ENCODE peak calls at places on chromosomes 1 and 21, in five cellular contexts. M is foreskin fibroblast, I is T-cell, U is GM18507, K is LHCN-M2. T is an unnamed sample.

GRCh38 chr1:204087893-204088528 is 15.1 kb downstream of the SOX13 start:
- DNase-seq in M (no peak), I (no peak), U (no peak), K (no peak), T (no peak)

GRCh38 chr1:207654320-207654719 is 9.4 kb downstream of the CR1L start:
- DNase-seq in M (no peak), I (no peak), U (no peak), K (no peak), T (no peak)

GRCh38 chr1:47664356-47664755 is 226.5 kb downstream of the FOXD2 start:
- DNase-seq in M (no peak), I (no peak), U (no peak), K (no peak), T (no peak)

GRCh38 chr1:170296642-170297041 is 150.9 kb downstream of the NTMT2 start:
- DNase-seq in M (no peak), I (no peak), U (no peak), K (peak), T (no peak)

GRCh38 chr21:17738171-17738953 is 80.8 kb downstream of the C21orf91 start:
- DNase-seq in M (no peak), I (no peak), U (no peak), K (no peak), T (no peak)

GRCh38 chr1:201756411-201756810 is 72.5 kb upstream of the IPO9 start:
- DNase-seq in M (peak), I (no peak), U (no peak), K (peak), T (no peak)

GRCh38 chr1:12542596-12543592 is 75.1 kb downstream of the DHRS3 start:
- DNase-seq in M (no peak), I (no peak), U (no peak), K (no peak), T (no peak)

GRCh38 chr1:92425617-92426016 is 61.1 kb downstream of the GFI1 start:
- DNase-seq in M (no peak), I (no peak), U (no peak), K (no peak), T (no peak)

GRCh38 chr1:169271094-169271493 is 96.5 kb downstream of the NME7 start:
- DNase-seq in M (no peak), I (no peak), U (no peak), K (no peak), T (no peak)

GRCh38 chr1:40847023-40847740 is 15.0 kb downstream of the CITED4 start:
- DNase-seq in M (peak), I (no peak), U (no peak), K (no peak), T (no peak)

GRCh38 chr1:202214089-202214843 is 20.7 kb downstream of the LGR6 start:
- DNase-seq in M (no peak), I (no peak), U (no peak), K (no peak), T (no peak)

GRCh38 chr21:45618287-45618686 is 25.2 kb upstream of the PCBP3 start:
- DNase-seq in M (peak), I (no peak), U (no peak), K (peak), T (no peak)

GRCh38 chr1:238399558-238399957 is 508.8 kb upstream of the ZP4 start:
- DNase-seq in M (no peak), I (no peak), U (no peak), K (no peak), T (no peak)

T was measured in stimulated activated naive B cell treated with anti-CD40 and anti-IgM and Interleukin-4, amounts not matched to agents 10 μg/mL and 1 μg/mL and 100 μg/mL, for 72 hours.